ENCODE peak calls at places on chromosome 10, in eight cellular contexts. X is H9, W is tibial artery, C is hepatocyte, B is PC-3, V is cardiac fibroblast, I is lower lobe of right lung, K is GM20000. U is an unnamed sample.

GRCh38 chr10:98030093-98030821 is at the start of gene CRTAC1:
- DNase-seq in X (peak), W (peak), C (peak), B (no peak), V (no peak), I (peak), K (peak), U (no peak)

GRCh38 chr10:126014309-126014708 is 117.9 kb downstream of the FANK1 start:
- DNase-seq in X (no peak), W (no peak), C (no peak), B (peak), V (peak), I (no peak), K (no peak), U (peak)

GRCh38 chr10:71378341-71379117 is 18.2 kb upstream of the CDH23 start:
- DNase-seq in X (no peak), W (no peak), C (no peak), B (no peak), V (no peak), I (no peak), K (no peak), U (no peak)

GRCh38 chr10:108544500-108545120 is 1378.7 kb downstream of the XPNPEP1 start:
- DNase-seq in X (peak), W (no peak), C (peak), B (peak), V (peak), I (peak), K (peak), U (peak)

GRCh38 chr10:103617362-103618026 is 124.0 kb downstream of the NEURL1 start:
- DNase-seq in X (no peak), W (no peak), C (no peak), B (no peak), V (no peak), I (no peak), K (no peak), U (no peak)

GRCh38 chr10:86017841-86018734 is 348.5 kb downstream of the GRID1 start:
- DNase-seq in X (no peak), W (no peak), C (no peak), B (no peak), V (no peak), I (peak), K (no peak), U (no peak)

GRCh38 chr10:62109532-62110293 is 158.9 kb downstream of the RTKN2 start:
- DNase-seq in X (no peak), W (no peak), C (no peak), B (no peak), V (no peak), I (no peak), K (peak), U (no peak)

GRCh38 chr10:17984563-17984962 is 32.8 kb downstream of the SLC39A12 start:
- DNase-seq in X (no peak), W (no peak), C (no peak), B (no peak), V (no peak), I (no peak), K (no peak), U (no peak)

GRCh38 chr10:118835682-118836326 is 81.0 kb upstream of the CACUL1 start:
- DNase-seq in X (no peak), W (no peak), C (peak), B (peak), V (peak), I (no peak), K (no peak), U (peak)

GRCh38 chr10:48254745-48255144 is 19.8 kb downstream of the FRMPD2 start:
- DNase-seq in X (no peak), W (no peak), C (no peak), B (no peak), V (no peak), I (no peak), K (no peak), U (no peak)

GRCh38 chr10:125788156-125789034 is 12.8 kb upstream of the MMP21 start:
- DNase-seq in X (no peak), W (no peak), C (no peak), B (peak), V (no peak), I (no peak), K (no peak), U (no peak)

GRCh38 chr10:57723305-57723704 is 544.4 kb downstream of the IPMK start:
- DNase-seq in X (no peak), W (no peak), C (no peak), B (no peak), V (no peak), I (no peak), K (no peak), U (no peak)

GRCh38 chr10:103154464-103155299 is 38.4 kb downstream of the NT5C2 start:
- DNase-seq in X (no peak), W (no peak), C (no peak), B (peak), V (no peak), I (no peak), K (no peak), U (no peak)

GRCh38 chr10:100248820-100249219 is 18.6 kb downstream of the CWF19L1 start:
- DNase-seq in X (no peak), W (no peak), C (no peak), B (no peak), V (no peak), I (no peak), K (no peak), U (no peak)

GRCh38 chr10:93106631-93107072 is 33.0 kb downstream of the CYP26A1 start:
- DNase-seq in X (no peak), W (no peak), C (no peak), B (no peak), V (peak), I (no peak), K (no peak), U (no peak)

GRCh38 chr10:35493196-35494118 is 111.7 kb upstream of the GJD4 start:
- DNase-seq in X (no peak), W (no peak), C (no peak), B (peak), V (no peak), I (no peak), K (no peak), U (peak)

GRCh38 chr10:61633665-61634064 is 29.1 kb upstream of the CABCOCO1 start:
- DNase-seq in X (no peak), W (no peak), C (no peak), B (peak), V (peak), I (no peak), K (no peak), U (no peak)

GRCh38 chr10:126080879-126081331 is 184.5 kb downstream of the FANK1 start:
- DNase-seq in X (no peak), W (no peak), C (no peak), B (no peak), V (peak), I (no peak), K (no peak), U (no peak)

GRCh38 chr10:71253981-71254818 is 41.8 kb downstream of the UNC5B start:
- DNase-seq in X (no peak), W (no peak), C (no peak), B (no peak), V (no peak), I (no peak), K (no peak), U (no peak)

GRCh38 chr10:78973901-78974408 is 94.8 kb upstream of the ZMIZ1 start:
- DNase-seq in X (peak), W (no peak), C (peak), B (peak), V (peak), I (peak), K (no peak), U (no peak)

GRCh38 chr10:11863353-11864105 is 40.4 kb downstream of the PROSER2 start:
- DNase-seq in X (no peak), W (no peak), C (no peak), B (no peak), V (no peak), I (no peak), K (peak), U (no peak)

GRCh38 chr10:113108180-113108835 is 158.3 kb downstream of the TCF7L2 start:
- DNase-seq in X (peak), W (no peak), C (no peak), B (peak), V (no peak), I (peak), K (no peak), U (peak)

GRCh38 chr10:79268100-79268670 is 79.1 kb upstream of the PPIF start:
- DNase-seq in X (no peak), W (no peak), C (no peak), B (peak), V (peak), I (no peak), K (no peak), U (no peak)

GRCh38 chr10:113225903-113226302 is 275.9 kb downstream of the TCF7L2 start:
- DNase-seq in X (no peak), W (no peak), C (no peak), B (no peak), V (no peak), I (no peak), K (no peak), U (no peak)

GRCh38 chr10:73941300-73941699 is 30.4 kb downstream of the PLAU start:
- DNase-seq in X (no peak), W (no peak), C (no peak), B (peak), V (peak), I (no peak), K (no peak), U (no peak)

GRCh38 chr10:61211468-61211867 is 241.7 kb downstream of the TMEM26 start:
- DNase-seq in X (no peak), W (no peak), C (no peak), B (no peak), V (no peak), I (no peak), K (no peak), U (no peak)

GRCh38 chr10:100100651-100101525 is 19.2 kb upstream of the CPN1 start:
- DNase-seq in X (no peak), W (no peak), C (peak), B (peak), V (peak), I (no peak), K (peak), U (no peak)

GRCh38 chr10:127908106-127908957 is 1.4 kb downstream of the PTPRE start:
- DNase-seq in X (no peak), W (no peak), C (no peak), B (peak), V (peak), I (no peak), K (no peak), U (peak)

GRCh38 chr10:63940277-63940972 is 419.2 kb downstream of the REEP3 start:
- DNase-seq in X (no peak), W (no peak), C (no peak), B (no peak), V (no peak), I (no peak), K (no peak), U (no peak)

GRCh38 chr10:100282907-100283306 is 3.6 kb downstream of the BLOC1S2 start:
- DNase-seq in X (no peak), W (no peak), C (no peak), B (no peak), V (no peak), I (no peak), K (no peak), U (no peak)

GRCh38 chr10:84698989-84699388 is 370.6 kb downstream of the CCSER2 start:
- DNase-seq in X (no peak), W (no peak), C (no peak), B (no peak), V (no peak), I (no peak), K (no peak), U (no peak)

GRCh38 chr10:74272288-74272687 is 121.3 kb downstream of the ADK start:
- DNase-seq in X (no peak), W (no peak), C (no peak), B (no peak), V (no peak), I (no peak), K (no peak), U (no peak)

GRCh38 chr10:95234951-95235350 is 40.9 kb downstream of the ACSM6 start:
- DNase-seq in X (no peak), W (no peak), C (no peak), B (no peak), V (no peak), I (no peak), K (no peak), U (no peak)

GRCh38 chr10:15384154-15384553 is 13.1 kb upstream of the FAM171A1 start:
- DNase-seq in X (no peak), W (no peak), C (no peak), B (peak), V (no peak), I (no peak), K (no peak), U (no peak)

GRCh38 chr10:118459642-118460193 is 117.6 kb upstream of the FAM204A start:
- DNase-seq in X (peak), W (peak), C (peak), B (peak), V (peak), I (peak), K (peak), U (peak)

GRCh38 chr10:110392121-110392859 is 87.6 kb upstream of the SMNDC1 start:
- DNase-seq in X (no peak), W (no peak), C (no peak), B (peak), V (no peak), I (no peak), K (no peak), U (no peak)

GRCh38 chr10:77234599-77234998 is 403.0 kb downstream of the KCNMA1 start:
- DNase-seq in X (no peak), W (no peak), C (no peak), B (no peak), V (no peak), I (no peak), K (no peak), U (peak)
- TF ChIP-seq CTCF in X (no peak), W (no peak), C (no peak), B (no peak), V (no peak), I (no peak), K (no peak), U (no peak)

GRCh38 chr10:123583639-123584418 is 82.3 kb upstream of the GPR26 start:
- DNase-seq in X (peak), W (peak), C (peak), B (peak), V (peak), I (peak), K (peak), U (peak)
- TF ChIP-seq CTCF in X (peak), W (peak), C (peak), B (peak), V (peak), I (peak), K (peak), U (peak)

GRCh38 chr10:21533577-21534475 is at the start of gene MLLT10:
- DNase-seq in X (peak), W (peak), C (peak), B (peak), V (peak), I (peak), K (peak), U (peak)
- TF ChIP-seq CTCF in X (peak), W (peak), C (no peak), B (no peak), V (peak), I (peak), K (no peak), U (no peak)

DNA sequence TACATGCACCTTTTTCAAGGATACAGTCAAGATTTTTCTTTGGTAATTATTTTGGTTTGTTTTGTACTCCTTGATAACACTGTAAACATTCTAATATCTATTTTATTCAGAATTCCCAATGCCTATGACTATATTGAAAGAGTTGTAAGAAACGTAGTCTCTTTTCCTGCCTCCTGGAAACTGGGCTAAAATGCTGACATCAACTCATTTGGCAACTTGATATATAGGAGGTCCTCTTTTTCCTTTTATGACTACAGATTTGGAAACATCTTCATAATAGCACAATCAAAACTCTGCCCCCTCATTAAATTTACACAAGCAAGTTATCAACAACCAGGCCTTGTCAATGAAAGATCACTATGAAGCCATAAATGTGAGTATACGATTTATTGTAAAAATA is 422.3 kb upstream of the PCDH15 start:
- DNase-seq in X (no peak), W (no peak), C (no peak), B (no peak), V (no peak), I (no peak), K (no peak), U (no peak)
- TF ChIP-seq CTCF in X (no peak), W (no peak), C (no peak), B (no peak), V (no peak), I (no peak), K (no peak), U (no peak)

GRCh38 chr10:132938472-132939329 is 3.7 kb downstream of the CFAP46 start:
- DNase-seq in X (peak), W (no peak), C (peak), B (peak), V (no peak), I (peak), K (no peak), U (peak)
- TF ChIP-seq CTCF in X (peak), W (no peak), C (peak), B (peak), V (peak), I (peak), K (peak), U (no peak)

GRCh38 chr10:117112220-117112619 is 25.9 kb downstream of the VAX1 start:
- DNase-seq in X (no peak), W (no peak), C (no peak), B (peak), V (no peak), I (no peak), K (no peak), U (no peak)
- TF ChIP-seq CTCF in X (peak), W (no peak), C (peak), B (peak), V (peak), I (no peak), K (no peak), U (peak)

DNA sequence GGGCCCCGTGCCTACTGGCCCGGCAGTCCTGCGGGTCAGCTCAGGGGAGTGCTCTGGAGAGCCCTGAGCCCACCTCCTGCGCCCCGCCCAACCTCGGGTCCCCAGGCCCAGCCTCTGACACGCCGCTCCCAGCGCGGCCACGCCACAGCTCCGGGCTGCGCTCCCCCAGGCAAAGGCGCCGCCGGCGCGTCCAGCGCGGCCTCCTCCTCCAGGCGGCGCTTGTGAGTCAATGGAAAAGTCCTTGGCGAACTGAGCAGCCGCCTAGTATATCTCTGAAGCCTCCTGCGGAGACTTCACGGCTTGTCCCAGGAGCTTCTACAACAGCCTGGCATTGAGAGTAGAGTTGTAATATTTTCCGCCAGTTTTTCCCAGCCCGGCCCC is 29.5 kb upstream of the BMS1 start:
- DNase-seq in X (peak), W (peak), C (peak), B (peak), V (peak), I (peak), K (peak), U (peak)
- TF ChIP-seq CTCF in X (peak), W (peak), C (peak), B (peak), V (peak), I (peak), K (peak), U (peak)

GRCh38 chr10:31350891-31351290 is 31.9 kb downstream of the ZEB1 start:
- DNase-seq in X (no peak), W (no peak), C (no peak), B (no peak), V (no peak), I (no peak), K (no peak), U (no peak)

GRCh38 chr10:31352436-31353226 is 33.6 kb downstream of the ZEB1 start:
- DNase-seq in X (no peak), W (no peak), C (no peak), B (no peak), V (no peak), I (no peak), K (no peak), U (no peak)

GRCh38 chr10:31347705-31348104 is 28.7 kb downstream of the ZEB1 start:
- DNase-seq in X (no peak), W (no peak), C (no peak), B (no peak), V (no peak), I (no peak), K (no peak), U (no peak)

GRCh38 chr10:31358688-31359330 is 39.8 kb downstream of the ZEB1 start:
- DNase-seq in X (no peak), W (no peak), C (no peak), B (peak), V (peak), I (no peak), K (no peak), U (no peak)

GRCh38 chr10:31353574-31353973 is 34.6 kb downstream of the ZEB1 start:
- DNase-seq in X (no peak), W (no peak), C (peak), B (peak), V (peak), I (no peak), K (peak), U (peak)
- TF ChIP-seq CTCF in X (peak), W (no peak), C (peak), B (peak), V (peak), I (no peak), K (no peak), U (no peak)

GRCh38 chr10:69936091-69936490 is 116.6 kb upstream of the MACROH2A2 start:
- DNase-seq in X (no peak), W (no peak), C (no peak), B (no peak), V (peak), I (no peak), K (peak), U (peak)

GRCh38 chr10:69939481-69939880 is 113.2 kb upstream of the MACROH2A2 start:
- DNase-seq in X (no peak), W (no peak), C (no peak), B (no peak), V (no peak), I (no peak), K (no peak), U (no peak)

GRCh38 chr10:69939033-69939432 is 113.6 kb upstream of the MACROH2A2 start:
- DNase-seq in X (no peak), W (no peak), C (no peak), B (no peak), V (no peak), I (no peak), K (no peak), U (no peak)

GRCh38 chr10:69938541-69938991 is 114.1 kb upstream of the MACROH2A2 start:
- DNase-seq in X (no peak), W (no peak), C (no peak), B (no peak), V (no peak), I (no peak), K (no peak), U (no peak)

DNA sequence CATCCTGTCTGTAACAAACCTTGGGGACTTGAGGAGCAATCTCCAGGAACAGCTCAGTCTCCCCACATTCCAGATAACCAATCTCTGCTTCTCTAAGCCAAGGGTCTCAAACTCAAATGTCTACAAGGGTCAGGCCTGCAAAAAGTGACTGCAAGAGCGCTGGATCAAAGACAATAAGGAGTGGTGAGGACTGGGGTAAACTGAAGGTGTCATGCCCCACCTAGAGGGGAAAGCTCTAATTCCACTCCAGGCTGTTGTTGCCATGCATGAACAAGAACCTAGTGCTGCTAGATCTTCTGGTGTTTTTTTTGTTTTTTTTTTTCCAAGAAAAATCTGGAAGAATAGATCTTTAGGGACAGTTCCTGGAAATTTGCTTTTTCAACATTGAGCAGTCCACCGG is 117.9 kb upstream of the MACROH2A2 start:
- DNase-seq in X (no peak), W (no peak), C (no peak), B (peak), V (peak), I (no peak), K (no peak), U (no peak)
- TF ChIP-seq CTCF in X (peak), W (no peak), C (no peak), B (peak), V (peak), I (no peak), K (no peak), U (no peak)